ENCODE peak calls at places on chromosomes 5 and 9, in seven cellular contexts. K, Z, X, O, R, Y and E are unnamed samples. For H3K27me3, the result is how much of the 10 kb centered on the place peaks cover.

GRCh38 chr9:132670359-132670815 is at the start of gene GTF3C4:
- DNase-seq in O (peak), K (peak), Z (peak), X (peak), Y (peak), R (peak), E (peak)

GRCh38 chr5:78521455-78521854 is 127.1 kb downstream of the LHFPL2 start:
- DNase-seq in Y (no peak), R (no peak), O (no peak), X (no peak), Z (no peak), K (no peak), E (no peak)

GRCh38 chr5:151758430-151759241 is at the start of gene ATOX1:
- DNase-seq in R (peak), K (peak), Z (peak), X (peak), O (peak), Y (peak), E (peak)

GRCh38 chr5:179187681-179188575 is 127.8 kb downstream of the ZNF354C start:
- DNase-seq in O (no peak), K (no peak), R (no peak), Z (no peak), Y (no peak), X (no peak), E (no peak)

GRCh38 chr5:172407241-172407691 is 47.1 kb downstream of the SH3PXD2B start:
- DNase-seq in R (no peak), O (no peak), X (peak), K (no peak), Y (no peak), Z (no peak), E (no peak)

GRCh38 chr9:107867738-107868137 is 378.2 kb upstream of the KLF4 start:
- DNase-seq in X (no peak), Z (no peak), O (no peak), R (no peak), K (no peak), Y (no peak), E (no peak)

GRCh38 chr5:40485021-40485998 is 194.4 kb upstream of the PTGER4 start:
- DNase-seq in Z (no peak), K (no peak), O (no peak), R (no peak), X (no peak), Y (no peak), E (no peak)

GRCh38 chr9:6805532-6805931 is 47.8 kb downstream of the KDM4C start:
- DNase-seq in O (no peak), R (no peak), X (no peak), K (peak), Y (no peak), Z (no peak), E (peak)

GRCh38 chr5:177612215-177612673 is 12.3 kb downstream of the B4GALT7 start:
- DNase-seq in Z (no peak), K (no peak), R (no peak), X (no peak), O (no peak), Y (no peak), E (no peak)

GRCh38 chr5:172725273-172725672 is 45.7 kb downstream of the DUSP1 start:
- DNase-seq in O (no peak), Y (no peak), Z (no peak), K (no peak), X (no peak), R (no peak), E (no peak)

GRCh38 chr9:116549061-116549664 is 137.9 kb upstream of the TRIM32 start:
- DNase-seq in Y (peak), Z (peak), K (peak), O (peak), R (peak), X (peak), E (no peak)
- H3K27ac ChIP-seq in Y (peak), Z (peak), K (no peak), O (no peak), R (no peak), X (no peak), E (no peak)

GRCh38 chr9:130930132-130930803 is 8.8 kb downstream of the FIBCD1 start:
- DNase-seq in K (no peak), O (no peak), Z (no peak), X (no peak), R (no peak), Y (no peak), E (no peak)
- H3K27me3 ChIP-seq in K (half or more), O (under half), Z (under half), X (under half), R (half or more), Y (under half), E (under half)

GRCh38 chr5:67549263-67549551 is 352.6 kb upstream of the CD180 start:
- DNase-seq in Y (no peak), R (no peak), K (no peak), X (no peak), O (no peak), Z (no peak), E (no peak)
- TF ChIP-seq POLR2A in Y (no peak), R (no peak), K (no peak), X (no peak), O (no peak), Z (no peak), E (no peak)

GRCh38 chr5:126732716-126733115 is 44.2 kb upstream of the LMNB1 start:
- DNase-seq in Y (no peak), X (no peak), O (no peak), K (no peak), Z (no peak), R (peak), E (no peak)
- H3K27ac ChIP-seq in Y (no peak), X (no peak), O (no peak), K (no peak), Z (no peak), R (no peak), E (no peak)

GRCh38 chr5:135392256-135392655 is 6.8 kb downstream of the MACROH2A1 start:
- DNase-seq in Z (no peak), O (no peak), X (no peak), R (no peak), K (no peak), Y (no peak), E (no peak)
- H3K27me3 ChIP-seq in Z (under half), O (under half), X (under half), R (under half), K (under half), Y (under half), E (under half)

GRCh38 chr5:35089688-35090314 is 42.1 kb upstream of the AGXT2 start:
- DNase-seq in X (peak), Y (peak), Z (peak), K (peak), O (peak), R (peak), E (peak)

GRCh38 chr5:35083150-35083549 is 35.4 kb upstream of the AGXT2 start:
- DNase-seq in O (no peak), Y (no peak), K (no peak), R (no peak), X (no peak), Z (no peak), E (no peak)

GRCh38 chr5:35091734-35092133 is 44.0 kb upstream of the AGXT2 start:
- DNase-seq in Y (no peak), K (no peak), R (no peak), O (no peak), Z (no peak), X (no peak), E (no peak)

GRCh38 chr5:35092703-35093102 is 45.0 kb upstream of the AGXT2 start:
- DNase-seq in K (no peak), X (no peak), Y (no peak), R (no peak), O (no peak), Z (no peak), E (no peak)

DNA sequence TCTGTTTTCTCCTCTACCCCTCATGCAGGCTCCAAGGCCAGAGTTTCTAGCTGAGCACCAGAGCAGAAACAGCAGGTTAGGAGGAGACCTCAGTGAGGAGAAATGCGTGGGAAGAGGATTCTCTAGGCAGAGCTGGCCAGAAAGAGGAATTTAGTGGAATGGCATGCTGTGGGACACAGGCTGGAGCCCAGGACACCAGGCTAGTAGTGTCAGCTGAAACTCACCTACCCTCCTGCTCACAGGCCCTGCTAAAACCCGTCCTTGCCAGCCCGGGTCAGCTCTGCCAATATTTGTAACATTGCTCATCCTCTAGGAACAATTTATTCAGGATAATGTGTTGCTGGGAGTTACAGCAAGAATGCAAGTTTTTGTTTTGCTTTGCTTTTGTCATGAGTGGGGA is 40.2 kb upstream of the AGXT2 start:
- DNase-seq in Y (peak), R (no peak), Z (no peak), O (no peak), X (no peak), K (no peak), E (peak)
- TF ChIP-seq POLR2A in Y (no peak), R (no peak), Z (no peak), O (no peak), X (no peak), K (no peak), E (no peak)

GRCh38 chr9:116155700-116156045 is 2.1 kb downstream of the PAPPA start:
- DNase-seq in Y (no peak), O (no peak), Z (no peak), X (peak), R (no peak), K (no peak), E (no peak)

GRCh38 chr9:116152941-116153764 is 438 bp upstream of the PAPPA start:
- DNase-seq in Y (peak), K (no peak), O (no peak), R (no peak), X (no peak), Z (no peak), E (no peak)

GRCh38 chr9:116154976-116155699 is 1.5 kb downstream of the PAPPA start:
- DNase-seq in Y (peak), R (no peak), O (no peak), X (peak), K (no peak), Z (no peak), E (no peak)

GRCh38 chr9:116153765-116154333 is at the start of gene PAPPA:
- DNase-seq in O (no peak), X (peak), Y (peak), R (no peak), Z (no peak), K (no peak), E (no peak)

DNA sequence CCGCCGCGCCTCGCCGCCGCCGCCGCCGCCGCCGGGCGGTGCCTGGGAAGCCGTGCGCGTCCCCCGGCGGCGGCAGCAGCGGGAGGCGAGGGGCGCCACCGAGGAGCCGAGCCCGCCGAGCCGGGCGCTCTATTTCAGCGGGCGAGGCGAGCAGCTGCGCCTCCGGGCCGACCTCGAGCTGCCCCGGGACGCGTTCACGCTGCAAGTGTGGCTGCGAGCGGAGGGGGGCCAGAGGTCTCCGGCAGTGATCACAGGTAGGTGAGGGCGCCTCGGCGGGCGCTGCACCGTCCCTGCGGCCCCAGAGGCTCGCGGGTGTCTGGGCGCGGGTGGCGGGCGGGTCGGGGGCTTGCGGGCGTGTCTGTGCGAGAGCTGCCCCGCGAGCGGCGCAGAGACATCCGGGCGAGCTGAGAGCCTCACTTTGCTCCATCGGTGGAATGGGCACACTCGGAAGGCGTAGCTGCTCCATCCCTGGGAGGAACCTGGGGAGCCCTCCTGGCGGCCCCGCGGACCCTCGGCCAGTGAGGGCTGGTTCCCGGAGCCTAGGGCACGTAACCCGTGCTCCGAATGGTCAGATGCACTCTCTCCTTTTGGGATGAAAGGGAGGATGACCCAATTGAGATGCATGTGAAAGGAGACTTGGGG is 864 bp downstream of the PAPPA start:
- DNase-seq in K (no peak), R (no peak), Z (no peak), X (peak), O (no peak), Y (peak), E (peak)
- H3K27ac ChIP-seq in K (peak), R (no peak), Z (no peak), X (peak), O (peak), Y (peak), E (peak)